ENCODE peak calls at places on chromosomes 3 and 15, in nine cellular contexts. C is tibial nerve; P is Karpas-422; H is heart left ventricle; D is CD4-positive, CD25-positive, alpha-beta regulatory T cell; J is MG63; F is IMR-90; S is CD8-positive, alpha-beta memory T cell; N is spleen. Q is an unnamed sample. For H3K27me3, the result is how much of the 10 kb centered on the place peaks cover.

GRCh38 chr15:99547474-99547873 is 18.3 kb upstream of the MEF2A start:
- DNase-seq in C (no peak), P (no peak), H (no peak), D (no peak), J (no peak), F (no peak), S (no peak), N (no peak), Q (no peak)

GRCh38 chr15:51307811-51308210 is 30.6 kb downstream of the CYP19A1 start:
- DNase-seq in C (no peak), P (no peak), H (no peak), D (no peak), J (no peak), F (no peak), S (no peak), N (no peak), Q (no peak)

GRCh38 chr3:143360244-143360643 is 240.7 kb downstream of the CHST2 start:
- DNase-seq in C (no peak), P (no peak), H (no peak), D (no peak), J (no peak), F (no peak), S (no peak), N (no peak), Q (no peak)

GRCh38 chr3:116905805-116906204 is 196.2 kb downstream of the TUSC7 start:
- DNase-seq in C (no peak), P (no peak), H (no peak), D (no peak), J (no peak), F (no peak), S (no peak), N (no peak), Q (no peak)

GRCh38 chr3:68986496-68987208 is 26.8 kb downstream of the EOGT start:
- DNase-seq in C (no peak), P (no peak), H (no peak), D (no peak), J (no peak), F (peak), S (no peak), N (no peak), Q (no peak)

GRCh38 chr15:69193948-69194827 is 33.8 kb downstream of the GLCE start:
- DNase-seq in C (no peak), P (no peak), H (no peak), D (no peak), J (peak), F (peak), S (no peak), N (no peak), Q (peak)

GRCh38 chr3:107239703-107240102 is 137.5 kb upstream of the CCDC54 start:
- DNase-seq in C (no peak), P (no peak), H (no peak), D (no peak), J (no peak), F (no peak), S (no peak), N (no peak), Q (no peak)

GRCh38 chr3:128784843-128785242 is 58.9 kb downstream of the RAB7A start:
- DNase-seq in C (no peak), P (no peak), H (no peak), D (no peak), J (no peak), F (no peak), S (no peak), N (no peak), Q (no peak)

GRCh38 chr15:85563328-85563727 is 182.9 kb downstream of the AKAP13 start:
- DNase-seq in C (no peak), P (no peak), H (no peak), D (no peak), J (no peak), F (peak), S (no peak), N (no peak), Q (no peak)

GRCh38 chr3:152583913-152584312 is 251.0 kb upstream of the P2RY1 start:
- DNase-seq in C (no peak), P (no peak), H (peak), D (no peak), J (no peak), F (no peak), S (no peak), N (no peak), Q (no peak)

GRCh38 chr3:172133830-172134229 is 94.5 kb downstream of the FNDC3B start:
- DNase-seq in C (no peak), P (no peak), H (no peak), D (no peak), J (no peak), F (no peak), S (no peak), N (no peak), Q (no peak)

GRCh38 chr3:140922634-140923033 is 19.0 kb upstream of the SLC25A36 start:
- DNase-seq in C (no peak), P (peak), H (no peak), D (no peak), J (no peak), F (peak), S (no peak), N (no peak), Q (peak)

GRCh38 chr3:126355777-126356372 is 1.3 kb downstream of the KLF15 start:
- DNase-seq in C (peak), P (no peak), H (peak), D (no peak), J (peak), F (peak), S (peak), N (peak), Q (peak)

GRCh38 chr3:194620192-194620591 is 13.0 kb downstream of the TMEM44 start:
- DNase-seq in C (no peak), P (no peak), H (no peak), D (no peak), J (no peak), F (no peak), S (no peak), N (no peak), Q (no peak)

GRCh38 chr3:148631124-148631903 is 66.4 kb upstream of the AGTR1 start:
- DNase-seq in C (no peak), P (peak), H (no peak), D (no peak), J (no peak), F (no peak), S (no peak), N (no peak), Q (no peak)

GRCh38 chr3:14583543-14584091 is 43.5 kb upstream of the GRIP2 start:
- DNase-seq in C (no peak), P (no peak), H (no peak), D (no peak), J (peak), F (no peak), S (no peak), N (no peak), Q (no peak)

GRCh38 chr3:195907730-195908438 is 467 bp downstream of the TNK2 start:
- DNase-seq in C (no peak), P (peak), H (peak), D (peak), J (peak), F (no peak), S (peak), N (peak), Q (no peak)

GRCh38 chr3:111607242-111607641 is 12.1 kb upstream of the ZBED2 start:
- DNase-seq in C (no peak), P (no peak), H (no peak), D (no peak), J (no peak), F (no peak), S (no peak), N (no peak), Q (no peak)

GRCh38 chr3:121989943-121990342 is 32.1 kb downstream of the ILDR1 start:
- DNase-seq in C (no peak), P (peak), H (no peak), D (no peak), J (no peak), F (no peak), S (no peak), N (no peak), Q (no peak)

GRCh38 chr3:105821433-105821832 is 47.4 kb downstream of the CBLB start:
- DNase-seq in C (no peak), P (no peak), H (no peak), D (no peak), J (no peak), F (no peak), S (no peak), N (no peak), Q (no peak)

GRCh38 chr3:184133840-184134745 is 1.1 kb upstream of the EIF2B5 start:
- DNase-seq in C (peak), P (peak), H (peak), D (peak), J (peak), F (peak), S (no peak), N (peak), Q (peak)

GRCh38 chr3:142931222-142931621 is 32.3 kb downstream of the PAQR9 start:
- DNase-seq in C (no peak), P (no peak), H (no peak), D (no peak), J (no peak), F (no peak), S (peak), N (peak), Q (no peak)

GRCh38 chr3:129623447-129624118 is 17.1 kb upstream of the PLXND1 start:
- DNase-seq in C (no peak), P (no peak), H (peak), D (no peak), J (no peak), F (no peak), S (peak), N (peak), Q (no peak)

GRCh38 chr3:179324270-179324754 is 1.5 kb downstream of the ZNF639 start:
- DNase-seq in C (no peak), P (peak), H (no peak), D (no peak), J (no peak), F (peak), S (no peak), N (no peak), Q (no peak)

GRCh38 chr3:148146947-148147346 is 550.8 kb upstream of the AGTR1 start:
- DNase-seq in C (no peak), P (no peak), H (no peak), D (no peak), J (peak), F (peak), S (no peak), N (no peak), Q (no peak)

GRCh38 chr3:193970773-193971206 is 165.2 kb upstream of the HES1 start:
- DNase-seq in C (no peak), P (no peak), H (no peak), D (no peak), J (no peak), F (no peak), S (no peak), N (no peak), Q (peak)

GRCh38 chr3:105527538-105527937 is 160.8 kb downstream of the ALCAM start:
- DNase-seq in C (no peak), P (no peak), H (no peak), D (no peak), J (no peak), F (no peak), S (no peak), N (no peak), Q (no peak)

GRCh38 chr3:24510030-24510648 is 15.5 kb upstream of the THRB start:
- DNase-seq in C (no peak), P (no peak), H (no peak), D (no peak), J (no peak), F (no peak), S (no peak), N (no peak), Q (no peak)

GRCh38 chr3:125381743-125382142 is 6.6 kb upstream of the ZNF148 start:
- DNase-seq in C (no peak), P (no peak), H (no peak), D (no peak), J (peak), F (peak), S (no peak), N (no peak), Q (no peak)

GRCh38 chr3:160756907-160757623 is 1.0 kb downstream of the PPM1L start:
- DNase-seq in C (no peak), P (no peak), H (no peak), D (no peak), J (no peak), F (no peak), S (peak), N (peak), Q (no peak)

DNA sequence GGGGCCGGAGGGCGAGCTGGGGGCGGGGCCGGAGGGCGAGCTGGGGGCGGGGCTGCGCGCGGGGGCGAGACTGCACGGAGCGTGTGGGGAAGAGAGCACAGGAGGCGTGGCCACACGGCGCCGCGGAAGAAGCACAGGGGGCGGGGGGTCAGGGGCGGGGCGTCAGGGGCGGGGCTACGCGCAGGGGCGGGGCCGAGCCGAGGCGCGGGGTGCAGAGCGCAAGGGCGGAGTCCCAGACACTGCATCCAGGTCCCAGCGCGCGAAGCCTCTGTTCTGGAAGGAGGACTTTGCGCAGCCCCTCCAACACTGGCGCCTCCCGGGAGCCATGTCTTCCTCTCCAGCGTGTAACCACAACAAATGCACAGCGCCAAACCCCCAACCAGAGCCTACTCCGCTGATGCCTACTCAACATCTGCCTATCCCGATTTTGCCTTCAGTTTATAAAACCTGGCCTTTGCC is 105.4 kb downstream of the IQSEC1 start:
- DNase-seq in C (peak), P (peak), H (peak), D (peak), J (peak), F (peak), S (peak), N (peak), Q (peak)
- H3K4me3 ChIP-seq in C (peak), P (no peak), H (peak), D (peak), J (peak), F (peak), S (peak), N (no peak), Q (peak)

GRCh38 chr15:25185156-25185710 is 230.4 kb downstream of the SNRPN start:
- DNase-seq in C (no peak), P (no peak), H (no peak), D (no peak), J (no peak), F (no peak), S (peak), N (peak), Q (no peak)

GRCh38 chr15:25188051-25188450 is 233.3 kb downstream of the SNRPN start:
- DNase-seq in C (no peak), P (no peak), H (no peak), D (no peak), J (no peak), F (no peak), S (no peak), N (no peak), Q (no peak)

GRCh38 chr15:25186906-25187645 is 232.3 kb downstream of the SNRPN start:
- DNase-seq in C (no peak), P (no peak), H (no peak), D (no peak), J (no peak), F (no peak), S (peak), N (peak), Q (no peak)

GRCh38 chr15:25185791-25186190 is 231.0 kb downstream of the SNRPN start:
- DNase-seq in C (no peak), P (no peak), H (no peak), D (no peak), J (no peak), F (no peak), S (peak), N (peak), Q (no peak)

DNA sequence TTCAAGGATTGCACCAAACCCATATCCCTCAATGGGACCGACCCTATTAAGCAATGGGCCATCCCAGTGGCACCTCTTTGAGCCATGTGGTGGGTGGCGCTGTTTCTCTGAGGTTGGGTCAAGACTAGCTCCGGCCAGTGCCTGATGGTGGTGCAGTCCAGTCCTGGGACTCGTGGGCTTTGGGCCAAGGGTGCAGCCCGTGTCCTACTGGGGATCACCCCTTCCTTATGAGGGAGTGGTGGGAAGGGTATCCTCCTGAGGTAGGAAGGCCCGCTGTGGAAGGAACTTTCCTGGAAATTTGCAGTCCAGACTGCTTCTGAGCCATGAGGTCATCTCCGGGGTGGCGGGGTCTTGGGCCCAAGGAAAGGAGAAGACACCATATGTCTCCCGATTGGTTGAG is 231.6 kb downstream of the SNRPN start:
- DNase-seq in C (no peak), P (no peak), H (no peak), D (no peak), J (no peak), F (no peak), S (peak), N (peak), Q (no peak)
- H3K27me3 ChIP-seq in C (under half), P (under half), H (under half), D (under half), J (under half), F (under half), S (under half), N (under half), Q (under half)

GRCh38 chr3:185332026-185332735 is 30.8 kb upstream of the MAP3K13 start:
- DNase-seq in C (no peak), P (no peak), H (no peak), D (no peak), J (no peak), F (peak), S (no peak), N (no peak), Q (no peak)
- H3K4me3 ChIP-seq in C (no peak), P (no peak), H (no peak), D (no peak), J (no peak), F (no peak), S (no peak), N (no peak), Q (no peak)

GRCh38 chr15:40925863-40926658 is 3.1 kb upstream of the DLL4 start:
- DNase-seq in C (no peak), P (no peak), H (no peak), D (no peak), J (no peak), F (no peak), S (no peak), N (peak), Q (no peak)

GRCh38 chr15:40926659-40927496 is 2.3 kb upstream of the DLL4 start:
- DNase-seq in C (no peak), P (no peak), H (no peak), D (no peak), J (no peak), F (no peak), S (no peak), N (peak), Q (no peak)

GRCh38 chr15:40928351-40928974 is 677 bp upstream of the DLL4 start:
- DNase-seq in C (no peak), P (no peak), H (no peak), D (peak), J (no peak), F (no peak), S (no peak), N (peak), Q (no peak)

GRCh38 chr15:40928975-40929729 is at the start of gene DLL4:
- DNase-seq in C (no peak), P (peak), H (peak), D (peak), J (peak), F (peak), S (peak), N (peak), Q (no peak)

GRCh38 chr15:40927497-40928346 is 1.4 kb upstream of the DLL4 start:
- DNase-seq in C (no peak), P (no peak), H (no peak), D (no peak), J (no peak), F (no peak), S (no peak), N (peak), Q (no peak)
- H3K27me3 ChIP-seq in C (half or more), P (under half), H (under half), D (under half), J (under half), F (under half), S (under half), N (half or more), Q (half or more)

GRCh38 chr15:98524838-98525540 is 123.3 kb upstream of the IGF1R start:
- DNase-seq in C (no peak), P (no peak), H (no peak), D (no peak), J (no peak), F (no peak), S (no peak), N (no peak), Q (no peak)
- H3K4me3 ChIP-seq in C (no peak), P (no peak), H (no peak), D (no peak), J (no peak), F (no peak), S (no peak), N (no peak), Q (no peak)

DNA sequence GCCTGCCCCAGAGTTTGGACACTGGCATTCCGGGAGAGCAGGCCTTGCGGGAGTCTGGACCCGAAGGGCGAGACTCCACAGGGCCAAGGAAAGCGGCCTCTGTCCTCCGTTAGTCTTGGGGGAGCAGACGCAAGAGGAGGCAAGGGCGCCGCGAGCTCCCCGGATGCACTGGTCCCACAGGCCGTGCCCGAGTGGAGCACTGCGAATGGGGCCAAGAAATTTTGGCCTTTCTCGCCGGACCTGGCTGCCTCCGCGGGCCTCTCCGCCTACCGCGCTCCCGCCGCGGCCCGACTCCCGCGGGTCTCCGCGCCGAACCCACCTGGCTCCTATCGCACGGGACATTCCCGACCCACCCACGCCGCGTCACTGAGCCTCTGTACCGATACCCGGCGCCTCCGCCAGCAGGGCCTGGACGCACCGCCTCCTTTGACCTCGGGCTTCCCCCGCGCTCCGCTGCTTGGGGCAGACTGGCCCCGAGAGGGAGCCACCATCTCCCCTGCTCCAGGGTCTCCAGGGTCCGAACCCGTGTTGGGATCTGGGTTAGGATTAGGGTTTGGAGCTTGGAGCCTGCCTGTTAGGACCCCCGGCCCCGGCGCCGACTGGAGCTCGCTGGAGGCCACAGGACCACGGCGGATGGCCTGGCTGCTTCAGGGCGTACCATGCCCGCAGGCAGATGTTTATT is 11.8 kb downstream of the SHOX2 start:
- DNase-seq in C (no peak), P (no peak), H (no peak), D (no peak), J (no peak), F (no peak), S (no peak), N (peak), Q (no peak)
- H3K27me3 ChIP-seq in C (half or more), P (under half), H (half or more), D (half or more), J (under half), F (half or more), S (half or more), N (half or more), Q (under half)

GRCh38 chr15:40472171-40472727 is 1.5 kb downstream of the CHST14 start:
- DNase-seq in C (no peak), P (no peak), H (no peak), D (no peak), J (no peak), F (no peak), S (no peak), N (peak), Q (no peak)
- H3K4me3 ChIP-seq in C (peak), P (peak), H (peak), D (peak), J (peak), F (peak), S (peak), N (peak), Q (peak)

GRCh38 chr15:67821784-67822451 is 3.4 kb upstream of the SKOR1 start:
- DNase-seq in C (no peak), P (no peak), H (no peak), D (no peak), J (no peak), F (no peak), S (no peak), N (peak), Q (no peak)

GRCh38 chr15:67820147-67820991 is 4.9 kb upstream of the SKOR1 start:
- DNase-seq in C (no peak), P (no peak), H (no peak), D (no peak), J (no peak), F (no peak), S (no peak), N (peak), Q (no peak)

GRCh38 chr15:67819636-67820035 is 5.7 kb upstream of the SKOR1 start:
- DNase-seq in C (no peak), P (no peak), H (no peak), D (no peak), J (no peak), F (no peak), S (no peak), N (peak), Q (no peak)

GRCh38 chr15:67822537-67823370 is 2.6 kb upstream of the SKOR1 start:
- DNase-seq in C (no peak), P (peak), H (no peak), D (no peak), J (no peak), F (no peak), S (no peak), N (peak), Q (no peak)

GRCh38 chr15:67820992-67821783 is 4.1 kb upstream of the SKOR1 start:
- DNase-seq in C (no peak), P (no peak), H (peak), D (no peak), J (peak), F (peak), S (no peak), N (peak), Q (peak)
- H3K27me3 ChIP-seq in C (half or more), P (under half), H (half or more), D (under half), J (half or more), F (half or more), S (under half), N (half or more), Q (half or more)